ENCODE peak calls at places on chromosome 4, in seven cellular contexts. K, Z, N, P, D, W and O are unnamed samples.

GRCh38 chr4:173518419-173519102 is 11.5 kb downstream of the HAND2 start:
- DNase-seq in K (no peak), Z (no peak), N (no peak), P (no peak), D (no peak), W (no peak), O (no peak)

GRCh38 chr4:69731826-69732225 is 28.6 kb downstream of the SULT1B1 start:
- DNase-seq in K (no peak), Z (no peak), N (no peak), P (no peak), D (no peak), W (no peak), O (no peak)

GRCh38 chr4:94595880-94596483 is 144.2 kb downstream of the PDLIM5 start:
- DNase-seq in K (no peak), Z (peak), N (no peak), P (no peak), D (no peak), W (no peak), O (peak)

GRCh38 chr4:78936989-78937388 is 2.2 kb downstream of the PAQR3 start:
- DNase-seq in K (no peak), Z (no peak), N (no peak), P (no peak), D (no peak), W (no peak), O (no peak)

GRCh38 chr4:17934286-17934685 is 87.3 kb downstream of the LCORL start:
- DNase-seq in K (no peak), Z (no peak), N (no peak), P (no peak), D (no peak), W (no peak), O (no peak)

GRCh38 chr4:137267024-137267423 is 265.3 kb downstream of the PCDH18 start:
- DNase-seq in K (no peak), Z (no peak), N (no peak), P (no peak), D (no peak), W (no peak), O (no peak)

GRCh38 chr4:946517-947471 is 14.5 kb downstream of the TMEM175 start:
- DNase-seq in K (no peak), Z (no peak), N (no peak), P (no peak), D (no peak), W (no peak), O (no peak)

GRCh38 chr4:149345424-149345823 is 470.2 kb downstream of the IQCM start:
- DNase-seq in K (no peak), Z (peak), N (no peak), P (no peak), D (no peak), W (no peak), O (no peak)

GRCh38 chr4:77158487-77158861 is 1.5 kb downstream of the CCNG2 start:
- DNase-seq in K (no peak), Z (peak), N (peak), P (no peak), D (no peak), W (no peak), O (no peak)

GRCh38 chr4:77156533-77156911 is 485 bp upstream of the CCNG2 start:
- DNase-seq in K (peak), Z (peak), N (peak), P (peak), D (peak), W (peak), O (peak)

GRCh38 chr4:77157859-77158486 is 966 bp downstream of the CCNG2 start:
- DNase-seq in K (peak), Z (peak), N (peak), P (peak), D (peak), W (peak), O (peak)

GRCh38 chr4:77155631-77156345 is 1.2 kb upstream of the CCNG2 start:
- DNase-seq in K (no peak), Z (no peak), N (no peak), P (no peak), D (no peak), W (no peak), O (no peak)

DNA sequence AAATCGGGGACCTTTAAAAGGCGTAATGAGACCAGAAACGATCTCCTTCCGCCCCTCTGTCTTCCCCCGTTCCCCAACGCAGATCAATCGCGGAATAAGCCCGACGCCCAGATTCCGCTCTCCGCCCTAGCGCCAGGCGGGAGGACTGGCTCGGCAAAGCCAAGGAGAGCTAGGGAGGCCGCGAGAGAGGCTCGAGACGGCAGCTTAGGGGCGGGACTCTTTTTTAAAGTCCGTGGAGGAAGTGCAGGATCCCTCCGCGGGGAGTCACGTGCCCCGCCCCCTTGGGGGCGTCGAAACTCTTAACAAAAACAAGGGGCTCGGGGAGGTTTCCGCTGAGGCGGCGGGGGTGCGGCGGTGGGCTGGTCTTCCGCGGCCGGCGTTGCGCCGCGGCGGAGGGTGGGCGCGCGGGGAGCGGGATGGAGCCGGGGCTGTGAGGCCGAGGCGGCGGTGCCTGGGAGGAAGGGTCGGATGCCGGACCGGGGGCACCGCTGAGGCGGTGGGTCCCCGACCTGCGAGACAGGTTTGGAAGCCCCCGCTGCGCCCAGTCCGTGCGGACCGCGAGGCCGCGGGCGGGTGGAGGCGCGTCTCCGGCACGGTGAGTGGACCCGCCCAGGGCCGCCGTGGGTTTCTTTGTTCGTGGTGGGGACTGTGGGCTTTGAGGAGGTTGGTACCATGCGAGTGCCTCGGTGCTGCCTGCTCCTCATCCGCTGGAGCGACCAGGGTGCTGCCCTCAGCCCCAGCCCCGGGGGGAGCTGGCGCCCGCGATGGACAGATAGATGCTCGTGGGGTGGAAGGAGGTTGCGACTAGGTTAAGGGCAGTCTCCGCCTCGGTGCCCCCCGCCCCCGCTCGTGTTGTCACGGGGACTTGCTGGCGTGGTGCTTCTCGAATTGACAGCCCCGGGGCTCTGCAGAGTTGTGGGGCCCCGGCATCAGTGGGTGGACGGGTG is at the start of gene CCNG2:
- DNase-seq in K (peak), Z (peak), N (peak), P (peak), D (peak), W (peak), O (no peak)
- TF ChIP-seq CTCF in K (no peak), Z (no peak), N (no peak), P (no peak), D (no peak), W (peak), O (no peak)

GRCh38 chr4:71211748-71212147 is 127.1 kb upstream of the SLC4A4 start:
- DNase-seq in K (peak), Z (no peak), N (no peak), P (no peak), D (no peak), W (no peak), O (no peak)

GRCh38 chr4:71214578-71214977 is 124.2 kb upstream of the SLC4A4 start:
- DNase-seq in K (no peak), Z (no peak), N (no peak), P (no peak), D (no peak), W (no peak), O (no peak)

GRCh38 chr4:71210831-71211230 is 128.0 kb upstream of the SLC4A4 start:
- DNase-seq in K (no peak), Z (no peak), N (no peak), P (no peak), D (no peak), W (no peak), O (no peak)

GRCh38 chr4:71209161-71209560 is 129.7 kb upstream of the SLC4A4 start:
- DNase-seq in K (no peak), Z (no peak), N (no peak), P (no peak), D (no peak), W (no peak), O (peak)

DNA sequence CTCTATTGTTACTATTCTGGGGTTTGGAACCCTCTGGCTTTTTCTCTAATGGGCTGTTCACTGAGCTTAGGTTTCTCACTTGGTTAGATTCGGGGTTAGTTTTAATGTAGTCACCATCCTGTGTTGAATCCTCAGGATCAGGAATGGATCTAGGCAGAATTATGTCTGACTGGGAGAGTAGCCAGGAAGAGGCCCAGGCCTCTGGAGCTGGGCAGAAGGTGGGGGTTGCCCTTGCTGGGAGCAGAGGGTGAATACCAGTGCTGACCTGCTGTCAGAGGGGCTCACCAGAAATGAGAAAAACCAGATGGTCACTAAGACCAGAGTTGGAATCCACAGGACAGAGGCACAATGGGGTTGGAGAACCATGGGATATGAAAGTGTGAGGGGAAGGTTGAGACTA is 126.6 kb upstream of the SLC4A4 start:
- DNase-seq in K (no peak), Z (no peak), N (no peak), P (no peak), D (no peak), W (no peak), O (no peak)
- TF ChIP-seq CTCF in K (no peak), Z (no peak), N (no peak), P (no peak), D (no peak), W (no peak), O (no peak)

GRCh38 chr4:125244848-125245450 is 69.8 kb upstream of the FAT4 start:
- DNase-seq in K (no peak), Z (peak), N (no peak), P (no peak), D (no peak), W (no peak), O (no peak)
- TF ChIP-seq CTCF in K (no peak), Z (peak), N (no peak), P (no peak), D (peak), W (no peak), O (no peak)

GRCh38 chr4:128221556-128221955 is 66.1 kb downstream of the PGRMC2 start:
- DNase-seq in K (no peak), Z (no peak), N (no peak), P (no peak), D (no peak), W (no peak), O (no peak)

GRCh38 chr4:128225148-128225547 is 62.5 kb downstream of the PGRMC2 start:
- DNase-seq in K (no peak), Z (no peak), N (no peak), P (no peak), D (no peak), W (no peak), O (no peak)

GRCh38 chr4:128220286-128221235 is 67.1 kb downstream of the PGRMC2 start:
- DNase-seq in K (no peak), Z (peak), N (no peak), P (no peak), D (no peak), W (no peak), O (no peak)
- TF ChIP-seq CTCF in K (no peak), Z (peak), N (peak), P (no peak), D (peak), W (no peak), O (peak)

GRCh38 chr4:74133786-74134499 is 24.0 kb upstream of the MTHFD2L start:
- DNase-seq in K (peak), Z (peak), N (peak), P (peak), D (peak), W (peak), O (no peak)

DNA sequence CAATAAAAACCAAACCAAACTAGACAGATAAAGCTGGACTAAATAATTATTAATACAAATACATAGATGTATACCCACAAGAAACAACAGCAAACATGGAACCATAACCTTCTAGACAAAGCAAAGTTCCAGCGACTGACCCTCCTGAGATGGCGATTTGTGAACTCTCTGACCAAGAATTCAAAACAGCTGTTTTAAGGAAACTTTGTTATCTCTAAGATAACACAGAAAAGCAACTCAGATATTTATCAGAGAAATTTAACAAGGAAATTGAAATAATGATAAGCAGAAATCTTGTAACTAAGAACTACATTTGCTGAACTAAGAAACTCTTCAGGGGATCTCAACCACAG is 23.4 kb upstream of the MTHFD2L start:
- DNase-seq in K (no peak), Z (no peak), N (no peak), P (no peak), D (no peak), W (no peak), O (no peak)
- TF ChIP-seq CTCF in K (no peak), Z (peak), N (peak), P (no peak), D (peak), W (no peak), O (no peak)

GRCh38 chr4:123396294-123397275 is at the start of gene SPRY1:
- DNase-seq in K (peak), Z (peak), N (peak), P (peak), D (peak), W (peak), O (peak)

GRCh38 chr4:123399638-123400358 is 3.2 kb downstream of the SPRY1 start:
- DNase-seq in K (no peak), Z (no peak), N (no peak), P (no peak), D (no peak), W (no peak), O (no peak)

GRCh38 chr4:123398803-123399637 is 2.4 kb downstream of the SPRY1 start:
- DNase-seq in K (peak), Z (no peak), N (peak), P (peak), D (peak), W (peak), O (no peak)

GRCh38 chr4:123397276-123398150 is 918 bp downstream of the SPRY1 start:
- DNase-seq in K (no peak), Z (no peak), N (peak), P (peak), D (peak), W (peak), O (no peak)

GRCh38 chr4:123398151-123398802 is 1.7 kb downstream of the SPRY1 start:
- DNase-seq in K (no peak), Z (peak), N (peak), P (peak), D (peak), W (peak), O (no peak)
- TF ChIP-seq CTCF in K (no peak), Z (peak), N (peak), P (peak), D (peak), W (peak), O (no peak)

GRCh38 chr4:42673084-42673429 is 16.2 kb upstream of the ATP8A1 start:
- DNase-seq in K (no peak), Z (peak), N (no peak), P (no peak), D (no peak), W (no peak), O (peak)

GRCh38 chr4:42672359-42673083 is 15.6 kb upstream of the ATP8A1 start:
- DNase-seq in K (no peak), Z (no peak), N (no peak), P (no peak), D (no peak), W (no peak), O (no peak)

GRCh38 chr4:42678512-42678911 is 21.6 kb upstream of the ATP8A1 start:
- DNase-seq in K (no peak), Z (no peak), N (no peak), P (no peak), D (no peak), W (no peak), O (no peak)

GRCh38 chr4:42671431-42672194 is 14.7 kb upstream of the ATP8A1 start:
- DNase-seq in K (no peak), Z (no peak), N (peak), P (no peak), D (no peak), W (peak), O (no peak)

DNA sequence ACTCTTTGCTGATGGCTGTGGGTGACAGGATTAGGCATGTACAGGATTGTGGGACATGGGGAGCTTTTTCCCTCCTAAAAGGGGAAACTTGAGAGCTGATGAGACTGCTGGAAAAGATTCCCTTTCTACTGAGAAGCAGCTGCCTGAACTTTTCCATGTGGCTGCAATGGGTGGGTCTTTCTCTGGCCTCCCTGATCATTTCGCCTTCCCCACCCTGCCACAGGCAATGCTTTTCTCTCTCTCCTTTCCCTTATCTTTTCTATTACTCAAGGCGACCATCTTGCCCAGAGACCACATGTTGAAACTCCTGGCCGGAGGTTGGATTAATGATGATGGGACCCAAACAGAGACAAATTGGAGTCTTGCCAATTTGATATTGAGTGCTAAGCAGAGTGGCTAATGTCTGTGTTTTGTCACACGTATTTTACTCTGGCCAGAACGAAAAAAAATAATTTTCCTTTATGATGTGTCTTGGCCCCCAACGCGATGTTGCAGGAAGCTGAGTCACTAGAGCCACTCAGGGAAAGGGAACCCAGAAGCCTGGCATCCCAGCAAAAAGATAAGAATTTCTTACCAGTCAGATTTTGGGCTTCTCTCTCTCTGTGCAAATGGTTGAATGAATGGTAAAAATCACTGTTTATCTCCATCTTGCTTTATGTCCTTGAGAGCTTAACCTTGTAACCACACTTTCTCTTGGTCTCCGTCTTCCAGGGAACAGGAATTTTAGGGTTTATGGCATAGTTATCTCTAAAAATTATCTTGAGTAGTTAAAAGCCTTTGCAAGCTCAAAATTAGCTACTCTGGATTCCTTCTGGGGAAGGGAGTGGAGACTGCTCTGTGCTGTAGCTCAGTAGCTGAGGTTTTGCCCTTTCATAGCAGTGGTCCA is 19.4 kb upstream of the ATP8A1 start:
- DNase-seq in K (no peak), Z (no peak), N (no peak), P (no peak), D (no peak), W (no peak), O (no peak)
- TF ChIP-seq CTCF in K (no peak), Z (no peak), N (no peak), P (no peak), D (no peak), W (no peak), O (no peak)

GRCh38 chr4:118740869-118741268 is 55.7 kb downstream of the METTL14 start:
- DNase-seq in K (no peak), Z (peak), N (no peak), P (no peak), D (no peak), W (no peak), O (no peak)
- TF ChIP-seq CTCF in K (no peak), Z (peak), N (peak), P (no peak), D (peak), W (peak), O (no peak)

DNA sequence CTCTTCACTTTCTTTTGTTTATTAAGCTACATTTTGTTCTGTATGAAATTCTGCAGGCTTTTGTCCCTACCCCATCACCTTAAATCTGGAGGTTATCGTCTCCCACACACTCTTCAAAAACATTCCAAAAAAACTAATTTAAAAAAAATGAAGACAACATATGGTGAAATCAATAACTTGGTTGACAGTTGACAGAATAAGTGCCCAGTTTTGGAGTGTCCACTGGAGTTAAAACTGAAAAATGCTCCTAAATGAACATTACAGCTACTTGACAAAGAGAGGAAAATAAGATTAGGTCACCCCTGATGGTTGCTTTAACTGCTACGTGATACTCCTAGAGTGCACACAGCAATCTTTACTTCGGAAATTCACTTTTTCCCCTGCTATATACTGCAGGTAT is 618 bp upstream of the ZNF827 start:
- DNase-seq in K (no peak), Z (no peak), N (no peak), P (no peak), D (no peak), W (no peak), O (no peak)
- TF ChIP-seq CTCF in K (no peak), Z (no peak), N (no peak), P (no peak), D (no peak), W (no peak), O (no peak)